ENCODE peak calls at places on chromosomes 4 and X, in four cellular contexts. P, N, R and G are unnamed samples. For H3K36me3, the result is how much of the 10 kb centered on the place peaks cover.

GRCh38 chr4:31370866-31371465 is 650.8 kb downstream of the PCDH7 start:
- DNase-seq in N (no peak), R (peak), P (no peak), G (no peak)

GRCh38 chrX:39953879-39954278 is 143.9 kb downstream of the BCOR start:
- DNase-seq in N (no peak), P (peak), R (no peak), G (no peak)

GRCh38 chr4:5203925-5204324 is 152.6 kb downstream of the STK32B start:
- DNase-seq in P (no peak), R (no peak), N (no peak), G (no peak)

GRCh38 chr4:6953751-6954380 is 44.2 kb downstream of the TBC1D14 start:
- DNase-seq in R (peak), P (peak), N (peak), G (peak)

GRCh38 chr4:125434136-125434535 is 119.4 kb downstream of the FAT4 start:
- DNase-seq in P (no peak), R (no peak), N (no peak), G (no peak)

GRCh38 chrX:133749370-133749769 is 236.0 kb downstream of the GPC3 start:
- DNase-seq in N (no peak), P (no peak), R (no peak), G (no peak)

GRCh38 chrX:9318761-9319160 is 146.1 kb upstream of the TBL1X start:
- DNase-seq in P (no peak), R (no peak), N (no peak), G (no peak)

GRCh38 chr4:142773505-142773904 is 72.6 kb downstream of the INPP4B start:
- DNase-seq in R (no peak), N (no peak), P (no peak), G (no peak)

GRCh38 chr4:12145106-12145505 is 716.4 kb upstream of the HS3ST1 start:
- DNase-seq in N (no peak), P (no peak), R (no peak), G (no peak)

GRCh38 chr4:1216869-1217294 is 32.0 kb downstream of the CTBP1 start:
- DNase-seq in N (no peak), P (no peak), R (no peak), G (no peak)

GRCh38 chr4:103498161-103499070 is 221.4 kb downstream of the TACR3 start:
- DNase-seq in R (no peak), N (no peak), P (no peak), G (peak)

GRCh38 chrX:119189586-119189985 is 46.5 kb upstream of the PGRMC1 start:
- DNase-seq in N (peak), R (no peak), P (peak), G (no peak)

GRCh38 chrX:118459494-118459893 is 36.1 kb upstream of the DOCK11 start:
- DNase-seq in P (no peak), R (peak), N (no peak), G (peak)

GRCh38 chrX:15694968-15695451 is 30.4 kb upstream of the CLTRN start:
- DNase-seq in P (peak), R (no peak), N (no peak), G (no peak)

GRCh38 chr4:118888666-118889312 is at the start of gene SYNPO2:
- DNase-seq in N (peak), P (peak), R (peak), G (peak)

GRCh38 chr4:128653514-128654420 is 155.7 kb upstream of the JADE1 start:
- DNase-seq in N (peak), R (peak), P (no peak), G (no peak)

GRCh38 chr4:61200991-61201526 is 933 bp downstream of the ADGRL3 start:
- DNase-seq in P (no peak), R (peak), N (no peak), G (no peak)

GRCh38 chrX:20322887-20323286 is 56.2 kb upstream of the RPS6KA3 start:
- DNase-seq in N (no peak), R (no peak), P (no peak), G (no peak)

GRCh38 chr4:183758006-183758734 is 99.1 kb downstream of the TRAPPC11 start:
- DNase-seq in R (peak), N (no peak), P (peak), G (no peak)

GRCh38 chr4:7294176-7294756 is 101.9 kb downstream of the SORCS2 start:
- DNase-seq in N (no peak), R (no peak), P (no peak), G (no peak)

GRCh38 chr4:82524570-82525152 is 37.1 kb downstream of the TMEM150C start:
- DNase-seq in P (no peak), R (peak), N (no peak), G (no peak)

GRCh38 chrX:25544641-25545040 is 528.9 kb upstream of the ARX start:
- DNase-seq in N (no peak), P (no peak), R (no peak), G (no peak)

GRCh38 chrX:72705111-72705510 is 9.0 kb downstream of the PHKA1 start:
- DNase-seq in P (no peak), N (no peak), R (no peak), G (no peak)

GRCh38 chr4:8347660-8348059 is 78.1 kb downstream of the HTRA3 start:
- DNase-seq in N (no peak), R (no peak), P (no peak), G (no peak)

GRCh38 chrX:29813174-29813573 is 402.2 kb upstream of the MAGEB2 start:
- DNase-seq in N (no peak), R (no peak), P (no peak), G (no peak)

GRCh38 chr4:183905593-183906485 is 732 bp downstream of the STOX2 start:
- DNase-seq in P (peak), R (peak), N (peak), G (no peak)

GRCh38 chr4:56739104-56739777 is 58.1 kb upstream of the HOPX start:
- DNase-seq in P (no peak), R (no peak), N (no peak), G (no peak)

GRCh38 chrX:95678679-95679078 is 1006.0 kb upstream of the DIAPH2 start:
- DNase-seq in N (no peak), R (no peak), P (no peak), G (no peak)

GRCh38 chrX:17587352-17587751 is 149.9 kb upstream of the SCML1 start:
- DNase-seq in N (no peak), R (no peak), P (no peak), G (no peak)

GRCh38 chr4:56324011-56324610 is 63.2 kb downstream of the AASDH start:
- DNase-seq in R (no peak), P (no peak), N (no peak), G (no peak)

GRCh38 chr4:13261486-13262257 is 222.5 kb downstream of the RAB28 start:
- DNase-seq in P (no peak), N (no peak), R (peak), G (no peak)

GRCh38 chrX:68433155-68433980 is at the start of gene OPHN1:
- DNase-seq in N (peak), P (peak), R (peak), G (peak)

GRCh38 chrX:10159069-10159468 is 2.3 kb downstream of the CLCN4 start:
- DNase-seq in N (no peak), P (no peak), R (peak), G (no peak)

GRCh38 chr4:17030543-17030942 is 132.1 kb upstream of the LDB2 start:
- DNase-seq in R (no peak), P (no peak), N (no peak), G (no peak)

GRCh38 chr4:7767966-7768365 is 171.7 kb downstream of the AFAP1 start:
- DNase-seq in R (no peak), N (no peak), P (no peak), G (no peak)

GRCh38 chr4:145880355-145880960 is 58.2 kb downstream of the ZNF827 start:
- DNase-seq in N (no peak), P (no peak), R (no peak), G (no peak)
- H3K36me3 ChIP-seq in N (under half), P (under half), R (under half), G (under half)

GRCh38 chr4:47849466-47849865 is 11.6 kb upstream of the CORIN start:
- DNase-seq in P (no peak), R (no peak), N (no peak), G (no peak)

GRCh38 chr4:47856713-47857112 is 18.8 kb upstream of the CORIN start:
- DNase-seq in R (no peak), P (no peak), N (no peak), G (no peak)

GRCh38 chr4:47858012-47858411 is 20.1 kb upstream of the CORIN start:
- DNase-seq in N (no peak), P (no peak), R (no peak), G (no peak)

GRCh38 chr4:47855350-47855749 is 17.5 kb upstream of the CORIN start:
- DNase-seq in P (no peak), N (no peak), R (no peak), G (no peak)

DNA sequence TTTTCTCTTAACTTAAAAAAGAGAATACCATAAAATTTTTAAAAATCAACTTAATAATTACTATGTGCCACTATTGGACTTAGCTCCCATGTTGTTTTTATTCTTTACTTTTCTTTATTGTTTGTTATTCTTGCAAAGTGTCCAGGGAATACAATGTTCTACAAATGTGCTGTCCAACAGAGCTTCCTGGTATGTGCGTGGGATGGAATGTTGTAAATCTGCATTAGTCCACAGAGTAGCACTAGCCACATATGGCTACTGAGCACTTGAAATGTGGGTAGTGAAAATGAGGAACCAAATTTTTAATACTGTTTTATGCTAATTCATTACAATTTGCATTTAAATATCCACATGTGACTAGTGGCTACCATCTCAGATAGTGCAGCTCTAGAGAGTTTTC is 14.3 kb upstream of the CORIN start:
- DNase-seq in R (no peak), P (no peak), N (no peak), G (no peak)
- H3K36me3 ChIP-seq in R (under half), P (under half), N (under half), G (under half)

DNA sequence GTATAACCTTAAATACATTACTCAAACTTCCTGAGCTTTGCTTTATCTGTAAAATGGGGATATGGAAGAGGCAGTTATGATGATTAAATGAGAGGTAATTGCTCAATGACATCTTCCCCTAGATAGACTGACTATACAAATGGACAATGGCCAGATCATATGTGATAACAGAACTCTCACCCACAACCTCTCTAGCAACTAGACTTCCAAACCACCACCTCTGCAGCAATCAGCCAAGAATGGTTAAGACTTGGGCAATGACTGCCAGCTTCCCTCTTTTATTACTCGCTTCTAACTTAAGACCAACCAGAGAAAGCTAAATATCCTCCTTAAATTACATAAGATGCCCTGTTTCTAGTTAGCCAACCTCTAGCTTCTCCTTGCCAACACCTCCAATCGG is 3.0 kb upstream of the SEPSECS start:
- DNase-seq in P (no peak), N (no peak), R (no peak), G (no peak)
- H3K36me3 ChIP-seq in P (under half), N (under half), R (under half), G (under half)

GRCh38 chr4:3116955-3117354 is 42.5 kb downstream of the HTT start:
- DNase-seq in R (no peak), P (no peak), N (no peak), G (no peak)
- H3K36me3 ChIP-seq in R (half or more), P (under half), N (under half), G (under half)

GRCh38 chrX:2486476-2487133 is 14.2 kb downstream of the DHRSX start:
- DNase-seq in N (no peak), P (no peak), R (no peak), G (no peak)

GRCh38 chrX:2489446-2490445 is 11.0 kb downstream of the DHRSX start:
- DNase-seq in P (no peak), R (no peak), N (no peak), G (no peak)

GRCh38 chrX:2490634-2491033 is 10.1 kb downstream of the DHRSX start:
- DNase-seq in R (no peak), N (no peak), P (no peak), G (no peak)

GRCh38 chrX:2487366-2487765 is 13.4 kb downstream of the DHRSX start:
- DNase-seq in R (no peak), N (no peak), P (no peak), G (no peak)

DNA sequence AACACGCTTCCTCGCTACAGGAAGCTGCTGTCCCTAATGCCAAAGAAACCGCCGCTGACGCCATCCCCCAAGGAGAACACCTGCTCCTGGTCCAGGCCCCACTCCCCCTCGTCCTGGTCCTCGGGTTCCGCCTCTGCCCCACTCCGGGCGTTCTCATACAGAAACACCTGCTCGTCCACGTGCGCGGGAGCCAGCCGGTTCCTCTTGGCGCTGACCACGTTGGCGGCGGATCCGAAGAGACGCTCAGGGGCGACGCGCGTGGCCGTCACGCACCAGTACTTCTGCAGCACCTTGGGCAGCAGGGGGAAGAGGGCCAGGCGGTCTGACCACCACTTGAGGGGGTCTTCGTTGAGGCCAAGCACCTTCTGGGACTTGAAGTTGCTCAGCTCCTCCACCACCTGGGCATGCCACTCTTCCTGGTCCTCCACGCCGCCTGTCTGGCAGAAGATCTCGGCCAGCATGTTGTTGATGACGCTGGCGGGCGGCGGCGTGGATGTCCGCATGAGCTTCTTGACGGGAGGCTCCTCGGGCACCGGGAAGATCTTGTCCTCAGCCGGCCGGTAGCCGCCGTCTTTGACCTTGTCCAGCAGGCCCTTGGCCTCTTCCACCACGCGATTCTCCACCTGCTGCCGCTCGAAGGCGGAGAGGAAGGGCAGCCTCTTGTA is 12.0 kb downstream of the DHRSX start:
- DNase-seq in R (no peak), N (no peak), P (no peak), G (no peak)
- H3K36me3 ChIP-seq in R (under half), N (under half), P (under half), G (under half)

GRCh38 chr4:185171373-185172071 is 28.5 kb downstream of the SLC25A4 start:
- DNase-seq in P (no peak), R (no peak), N (no peak), G (no peak)
- H3K36me3 ChIP-seq in P (under half), R (under half), N (under half), G (under half)